ENCODE peak calls at places on chromosome 1, in four cellular contexts. Q is Caco-2, F is hepatocyte, V is brain microvascular endothelial cell. R is an unnamed sample.

GRCh38 chr1:107835151-107835670 is 129.8 kb downstream of the VAV3 start:
- DNase-seq in V (no peak), Q (no peak), F (no peak), R (no peak)

GRCh38 chr1:228798548-228798947 is 63.3 kb downstream of the RHOU start:
- DNase-seq in F (no peak), V (no peak), Q (no peak), R (no peak)

GRCh38 chr1:173095632-173096031 is 44.9 kb upstream of the TNFSF18 start:
- DNase-seq in F (no peak), Q (no peak), V (peak; percentile 73), R (no peak)

GRCh38 chr1:32651461-32652073 is 559 bp downstream of the RBBP4 start:
- DNase-seq in Q (peak; percentile 36), F (no peak), V (no peak), R (no peak)

GRCh38 chr1:115251856-115252255 is 86.2 kb downstream of the NGF start:
- DNase-seq in V (peak; percentile 85), F (peak; percentile 60), Q (no peak), R (no peak)

GRCh38 chr1:32681999-32682398 is 20.6 kb downstream of the SYNC start:
- DNase-seq in Q (no peak), V (no peak), F (no peak), R (no peak)

GRCh38 chr1:210937846-210938245 is 196.1 kb downstream of the KCNH1 start:
- DNase-seq in Q (no peak), V (no peak), F (no peak), R (no peak)

GRCh38 chr1:34500451-34500850 is 254.4 kb upstream of the GJB5 start:
- DNase-seq in Q (no peak), F (peak; percentile 66), V (no peak), R (no peak)

GRCh38 chr1:20484526-20485462 is 1.2 kb downstream of the CAMK2N1 start:
- DNase-seq in Q (no peak), F (peak; percentile 42), V (no peak), R (no peak)

GRCh38 chr1:94819584-94819944 is 593 bp upstream of the SLC44A3 start:
- DNase-seq in V (no peak), F (no peak), Q (no peak), R (no peak)

GRCh38 chr1:214439352-214440119 is 111.9 kb downstream of the PTPN14 start:
- DNase-seq in F (peak; percentile 83), Q (peak; percentile 82), V (no peak), R (peak; percentile 68)

GRCh38 chr1:59474496-59474895 is 177.6 kb downstream of the FGGY start:
- DNase-seq in Q (no peak), V (no peak), F (no peak), R (no peak)

GRCh38 chr1:193581338-193581737 is 394.9 kb upstream of the B3GALT2 start:
- DNase-seq in Q (no peak), F (no peak), V (no peak), R (no peak)

GRCh38 chr1:118575060-118575459 is 390.0 kb upstream of the SPAG17 start:
- DNase-seq in Q (no peak), V (no peak), F (no peak), R (no peak)

GRCh38 chr1:11790101-11790879 is 15.5 kb downstream of the MTHFR start:
- DNase-seq in Q (no peak), F (no peak), V (no peak), R (no peak)

GRCh38 chr1:240352769-240353168 is 259.2 kb downstream of the GREM2 start:
- DNase-seq in F (peak; percentile 4), Q (no peak), V (peak; percentile 94), R (no peak)

GRCh38 chr1:214678386-214678785 is 75.4 kb downstream of the CENPF start:
- DNase-seq in V (peak; percentile 37), Q (peak; percentile 86), F (peak; percentile 74), R (no peak)

GRCh38 chr1:151968058-151968457 is 25.6 kb downstream of the S100A10 start:
- DNase-seq in F (peak; percentile 61), Q (peak; percentile 69), V (peak; percentile 43), R (no peak)

GRCh38 chr1:94463765-94464330 is 45.7 kb downstream of the ABCD3 start:
- DNase-seq in V (peak; percentile 53), F (peak; percentile 48), Q (peak; percentile 39), R (no peak)

GRCh38 chr1:207031632-207032258 is 811 bp downstream of the C1orf116 start:
- DNase-seq in F (no peak), V (no peak), Q (no peak), R (no peak)

GRCh38 chr1:14296795-14297194 is 301.7 kb upstream of the KAZN start:
- DNase-seq in F (no peak), V (no peak), Q (no peak), R (no peak)

GRCh38 chr1:171983584-171983983 is 142.3 kb downstream of the DNM3 start:
- DNase-seq in F (peak; percentile 26), Q (no peak), V (no peak), R (no peak)

GRCh38 chr1:185916866-185917265 is 182.7 kb downstream of the HMCN1 start:
- DNase-seq in V (peak; percentile 23), Q (no peak), F (no peak), R (no peak)

GRCh38 chr1:104125935-104126334 is 376.2 kb downstream of the AMY1C start:
- DNase-seq in Q (no peak), F (no peak), V (no peak), R (no peak)

DNA sequence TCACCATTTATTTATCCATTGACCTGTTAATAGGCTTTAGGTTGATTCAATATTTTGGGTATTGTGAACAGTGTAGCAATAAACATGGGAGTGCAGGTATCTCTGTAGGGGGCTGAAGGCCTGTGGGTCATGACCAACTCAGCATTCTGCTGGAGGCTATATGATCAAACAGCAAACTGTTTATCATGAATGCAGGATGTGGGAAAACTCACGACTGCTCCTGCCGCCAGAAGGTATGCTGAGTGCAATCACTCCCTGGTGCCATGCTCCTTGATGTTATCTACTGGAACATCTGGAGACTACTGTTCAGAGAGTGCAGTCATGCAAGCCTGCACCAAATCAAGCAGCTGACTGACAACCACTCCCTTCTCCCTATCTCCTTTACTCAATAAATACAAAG is 275.2 kb downstream of the COL11A1 start:
- DNase-seq in F (no peak), Q (peak; percentile 44), V (no peak), R (no peak)
- H3K36me3 ChIP-seq in F (no peaks in the 10 kb centered on the region), Q (no peaks in the 10 kb centered on the region), V (no peaks in the 10 kb centered on the region), R (no peaks in the 10 kb centered on the region)

GRCh38 chr1:100463809-100464424 is 74.0 kb upstream of the GPR88 start:
- DNase-seq in Q (no peak), F (peak; percentile 80), V (peak; percentile 72), R (peak; percentile 70)

GRCh38 chr1:100474838-100475237 is 63.1 kb upstream of the GPR88 start:
- DNase-seq in V (no peak), Q (no peak), F (no peak), R (no peak)

GRCh38 chr1:100469578-100469977 is 68.4 kb upstream of the GPR88 start:
- DNase-seq in V (no peak), F (no peak), Q (no peak), R (no peak)
- H3K36me3 ChIP-seq in V (no peaks in the 10 kb centered on the region), F (no peaks in the 10 kb centered on the region), Q (no peaks in the 10 kb centered on the region), R (no peaks in the 10 kb centered on the region)

DNA sequence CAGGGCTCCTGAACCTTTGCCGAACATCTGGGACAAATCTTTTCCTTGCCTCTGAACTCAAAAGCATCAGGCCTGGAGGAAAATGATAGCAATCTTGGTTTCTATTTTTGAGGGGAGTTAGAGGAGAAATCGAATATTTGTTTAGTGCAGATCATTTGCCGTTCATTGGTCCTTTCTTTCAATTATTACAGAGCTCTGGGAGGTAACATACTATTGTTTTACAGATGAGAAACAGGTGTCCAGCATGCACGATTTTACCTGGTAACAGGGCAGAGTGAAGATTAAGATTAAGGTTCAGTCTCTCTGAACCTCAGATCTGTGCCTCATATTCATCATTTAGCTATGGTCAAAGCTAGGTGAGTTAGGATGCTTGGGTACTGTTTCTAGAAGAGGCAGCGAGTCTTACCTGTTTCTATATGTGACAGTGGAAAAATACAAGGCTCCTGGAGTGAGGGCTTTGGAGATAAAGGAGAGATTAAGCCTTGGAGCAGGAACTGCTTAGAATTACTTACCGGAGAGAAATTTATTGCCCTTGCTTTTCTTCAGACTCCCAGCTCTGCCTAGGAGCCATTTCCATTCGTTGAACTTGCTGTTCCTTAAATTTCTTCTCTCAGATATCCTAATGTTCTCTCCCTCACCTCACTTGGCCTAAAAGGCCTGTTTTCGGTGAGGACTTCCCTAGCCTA is 1.4 kb downstream of the PRCC start:
- DNase-seq in V (no peak), Q (no peak), F (peak; percentile 37), R (no peak)
- H3K36me3 ChIP-seq in V (peaks cover 9% of the 10 kb centered on the region), Q (peaks cover 4% of the 10 kb centered on the region), F (no peaks in the 10 kb centered on the region), R (no peaks in the 10 kb centered on the region)

GRCh38 chr1:176603696-176604095 is 140.7 kb downstream of the PAPPA2 start:
- DNase-seq in Q (no peak), F (no peak), V (no peak), R (no peak)

GRCh38 chr1:176601358-176601757 is 138.4 kb downstream of the PAPPA2 start:
- DNase-seq in Q (no peak), V (no peak), F (peak; percentile 43), R (no peak)

GRCh38 chr1:176605151-176605550 is 142.2 kb downstream of the PAPPA2 start:
- DNase-seq in F (no peak), Q (no peak), V (no peak), R (no peak)

GRCh38 chr1:176604461-176604860 is 141.5 kb downstream of the PAPPA2 start:
- DNase-seq in Q (no peak), F (no peak), V (no peak), R (no peak)

GRCh38 chr1:176602388-176603004 is 139.5 kb downstream of the PAPPA2 start:
- DNase-seq in Q (no peak), F (peak; percentile 22), V (no peak), R (no peak)
- H3K36me3 ChIP-seq in Q (no peaks in the 10 kb centered on the region), F (no peaks in the 10 kb centered on the region), V (no peaks in the 10 kb centered on the region), R (no peaks in the 10 kb centered on the region)

DNA sequence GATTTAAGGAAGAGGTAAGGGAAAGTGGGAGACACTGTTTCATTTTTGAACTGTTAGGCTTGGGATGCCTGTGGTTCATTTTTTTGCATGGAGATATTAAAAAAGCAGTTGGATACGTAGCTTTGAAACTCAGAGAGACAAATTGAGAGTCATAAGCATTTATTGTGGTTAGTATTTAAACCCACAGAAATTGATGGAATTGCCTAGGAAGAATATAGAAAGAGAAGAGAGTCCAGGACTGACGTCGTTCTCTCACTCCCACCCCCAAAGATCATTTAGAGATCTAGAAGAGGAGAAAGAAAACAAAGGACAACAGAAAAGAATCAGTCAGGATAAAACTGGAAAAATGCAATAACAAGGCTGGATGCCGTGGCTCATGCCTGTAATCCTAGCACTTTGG is 73.2 kb upstream of the BMP8A start:
- DNase-seq in F (no peak), Q (no peak), V (peak; percentile 51), R (no peak)
- H3K36me3 ChIP-seq in F (no peaks in the 10 kb centered on the region), Q (no peaks in the 10 kb centered on the region), V (peaks cover 23% of the 10 kb centered on the region), R (peaks cover 9% of the 10 kb centered on the region)

GRCh38 chr1:109628540-109629321 is 9.1 kb downstream of the AMPD2 start:
- DNase-seq in Q (no peak), F (no peak), V (no peak), R (no peak)
- H3K36me3 ChIP-seq in Q (no peaks in the 10 kb centered on the region), F (no peaks in the 10 kb centered on the region), V (peaks cover 61% of the 10 kb centered on the region), R (peaks cover 49% of the 10 kb centered on the region)